ENCODE peak calls at places on chromosomes 1 and 21, in seven cellular contexts. B is GM12865, Y is choroid plexus epithelial cell, H is brain microvascular endothelial cell, K is tibial artery, T is BJ, L is AG10803. R is an unnamed sample.

GRCh38 chr1:14607295-14607694 is 8.8 kb downstream of the KAZN start:
- DNase-seq in B (no peak), Y (no peak), H (no peak), K (no peak), T (no peak), L (no peak), R (no peak)

GRCh38 chr1:3468236-3469103 is 14.0 kb downstream of the ARHGEF16 start:
- DNase-seq in B (no peak), Y (no peak), H (no peak), K (no peak), T (no peak), L (no peak), R (no peak)

GRCh38 chr21:43318841-43319781 is 107.8 kb downstream of the SIK1 start:
- DNase-seq in B (peak; percentile 57), Y (peak; percentile 26), H (peak; percentile 80), K (no peak), T (no peak), L (peak; percentile 54), R (no peak)

GRCh38 chr1:154155282-154155681 is 409 bp upstream of the NUP210L start:
- DNase-seq in B (no peak), Y (peak; percentile 87), H (peak; percentile 69), K (peak; percentile 71), T (no peak), L (peak; percentile 31), R (peak; percentile 68)

GRCh38 chr1:204250428-204251030 is 36.7 kb upstream of the GOLT1A start:
- DNase-seq in B (no peak), Y (peak; percentile 33), H (no peak), K (no peak), T (no peak), L (no peak), R (no peak)

GRCh38 chr1:28313710-28314510 is 14.9 kb upstream of the MED18 start:
- DNase-seq in B (no peak), Y (peak; percentile 88), H (peak; percentile 63), K (no peak), T (no peak), L (peak; percentile 44), R (peak; percentile 32)

GRCh38 chr1:31509124-31510072 is 66.9 kb upstream of the TINAGL1 start:
- DNase-seq in B (peak; percentile 74), Y (no peak), H (no peak), K (no peak), T (no peak), L (no peak), R (no peak)

GRCh38 chr1:47004004-47004403 is 19.5 kb upstream of the CYP4X1 start:
- DNase-seq in B (no peak), Y (no peak), H (no peak), K (no peak), T (no peak), L (no peak), R (no peak)

GRCh38 chr1:223512016-223512415 is 118.8 kb downstream of the CCDC185 start:
- DNase-seq in B (no peak), Y (no peak), H (no peak), K (peak; percentile 25), T (no peak), L (no peak), R (no peak)

GRCh38 chr1:111570781-111571181 is 48.8 kb upstream of the RAP1A start:
- DNase-seq in B (peak; percentile 65), Y (no peak), H (no peak), K (no peak), T (no peak), L (no peak), R (no peak)

GRCh38 chr1:224615861-224616760 is at the start of gene CNIH3:
- DNase-seq in B (no peak), Y (peak; percentile 36), H (no peak), K (no peak), T (no peak), L (peak; percentile 69), R (no peak)

GRCh38 chr1:40004857-40005256 is 35.7 kb upstream of the CAP1 start:
- DNase-seq in B (no peak), Y (peak; percentile 20), H (no peak), K (no peak), T (no peak), L (no peak), R (no peak)
- H3K4me3 ChIP-seq in B (no peak overlapping the region), Y (no peak overlapping the region), H (no peak overlapping the region), K (no peak overlapping the region), T (no peak overlapping the region), L (no peak overlapping the region), R (no peak overlapping the region)

GRCh38 chr1:160993544-160993943 is 27.4 kb downstream of the F11R start:
- DNase-seq in B (peak; percentile 29), Y (peak; percentile 88), H (peak; percentile 56), K (no peak), T (peak; percentile 35), L (peak; percentile 86), R (no peak)
- TF ChIP-seq CTCF in B (no peak), Y (peak; percentile 54), H (peak; percentile 48), K (no peak), T (peak; percentile 54), L (peak; percentile 63), R (peak; percentile 37)

GRCh38 chr1:187037973-187038553 is 209.3 kb downstream of the PLA2G4A start:
- DNase-seq in B (no peak), Y (no peak), H (no peak), K (no peak), T (no peak), L (no peak), R (no peak)

GRCh38 chr1:187033721-187034120 is 205.0 kb downstream of the PLA2G4A start:
- DNase-seq in B (no peak), Y (no peak), H (no peak), K (no peak), T (no peak), L (no peak), R (no peak)

GRCh38 chr1:187042538-187042937 is 213.8 kb downstream of the PLA2G4A start:
- DNase-seq in B (no peak), Y (no peak), H (no peak), K (no peak), T (no peak), L (no peak), R (peak; percentile 50)

GRCh38 chr1:187041104-187041503 is 212.4 kb downstream of the PLA2G4A start:
- DNase-seq in B (no peak), Y (no peak), H (no peak), K (no peak), T (no peak), L (no peak), R (no peak)

DNA sequence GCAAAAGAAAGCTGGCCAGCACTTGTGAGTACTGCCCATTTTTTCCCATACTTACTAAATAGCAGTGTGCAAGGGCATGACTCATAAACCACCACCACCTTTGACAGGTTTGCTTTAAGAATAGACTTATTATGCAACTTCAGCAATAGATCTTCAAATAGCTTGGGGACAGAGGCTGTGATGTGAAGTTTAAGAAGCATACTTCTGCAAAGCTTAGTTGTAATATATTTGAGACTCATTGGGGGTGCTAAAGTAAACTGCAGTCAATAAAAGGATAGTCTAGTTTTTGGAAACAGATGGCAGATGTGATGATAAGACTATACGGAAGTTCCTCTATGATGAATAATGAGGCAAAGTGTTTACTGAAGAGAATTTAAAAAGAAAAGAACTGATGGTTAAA is 210.0 kb downstream of the PLA2G4A start:
- DNase-seq in B (no peak), Y (peak; percentile 63), H (no peak), K (no peak), T (no peak), L (no peak), R (no peak)
- H3K4me3 ChIP-seq in B (no peak overlapping the region), Y (no peak overlapping the region), H (no peak overlapping the region), K (no peak overlapping the region), T (no peak overlapping the region), L (no peak overlapping the region), R (no peak overlapping the region)

DNA sequence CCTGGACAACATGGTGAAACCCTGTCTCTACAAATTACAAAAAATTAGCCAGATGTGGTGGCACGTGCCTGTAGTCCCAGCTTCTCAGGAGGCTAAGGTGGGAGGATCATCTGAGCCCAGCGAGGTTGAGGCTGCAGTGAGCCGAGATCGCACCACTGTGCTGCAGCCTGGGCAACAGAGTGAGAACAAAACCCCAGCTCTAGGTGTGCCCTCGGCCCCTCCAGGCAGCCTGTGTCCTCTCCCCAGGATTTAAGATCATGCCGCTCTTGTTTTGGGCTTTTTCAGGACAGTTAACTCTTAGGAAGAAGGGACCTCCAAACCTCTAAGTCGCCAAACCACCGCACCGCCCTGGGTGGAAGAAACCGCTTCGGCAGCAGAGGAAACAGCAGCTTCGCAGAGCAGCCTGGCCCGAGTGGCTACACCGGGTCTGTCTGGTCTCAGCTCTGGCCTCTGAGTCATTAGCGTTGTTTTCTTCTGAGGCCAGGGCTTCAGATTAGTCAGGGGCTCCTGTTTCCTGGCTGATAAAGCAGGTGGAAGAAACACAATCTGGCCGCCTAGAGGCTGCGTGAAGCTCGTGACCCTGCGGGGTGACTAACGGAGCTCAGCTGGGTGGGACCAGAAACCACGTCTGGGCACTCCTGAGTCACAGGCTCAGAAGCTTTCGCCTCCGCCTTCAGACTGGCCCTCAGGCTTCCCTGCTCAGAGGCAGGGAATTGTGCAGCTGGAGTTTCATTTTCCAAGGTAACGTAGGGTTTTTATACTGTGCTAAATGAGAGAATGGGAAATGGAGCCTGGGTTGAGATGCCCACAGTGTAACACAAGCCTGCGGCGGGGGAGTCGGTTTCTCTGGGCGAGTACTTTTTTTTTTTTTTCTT is 44.7 kb downstream of the CHAF1B start:
- DNase-seq in B (peak; percentile 88), Y (peak; percentile 99), H (peak; percentile 100), K (peak; percentile 91), T (peak; percentile 95), L (peak; percentile 95), R (no peak)
- TF ChIP-seq CTCF in B (peak; percentile 21), Y (peak; percentile 18), H (peak; percentile 36), K (peak; percentile 12), T (peak; percentile 18), L (peak; percentile 33), R (no peak)

GRCh38 chr1:62381831-62382505 is 54.9 kb upstream of the USP1 start:
- DNase-seq in B (no peak), Y (no peak), H (no peak), K (no peak), T (no peak), L (peak; percentile 29), R (no peak)
- H3K4me3 ChIP-seq in B (no peak overlapping the region), Y (no peak overlapping the region), H (no peak overlapping the region), K (no peak overlapping the region), T (no peak overlapping the region), L (no peak overlapping the region), R (no peak overlapping the region)

DNA sequence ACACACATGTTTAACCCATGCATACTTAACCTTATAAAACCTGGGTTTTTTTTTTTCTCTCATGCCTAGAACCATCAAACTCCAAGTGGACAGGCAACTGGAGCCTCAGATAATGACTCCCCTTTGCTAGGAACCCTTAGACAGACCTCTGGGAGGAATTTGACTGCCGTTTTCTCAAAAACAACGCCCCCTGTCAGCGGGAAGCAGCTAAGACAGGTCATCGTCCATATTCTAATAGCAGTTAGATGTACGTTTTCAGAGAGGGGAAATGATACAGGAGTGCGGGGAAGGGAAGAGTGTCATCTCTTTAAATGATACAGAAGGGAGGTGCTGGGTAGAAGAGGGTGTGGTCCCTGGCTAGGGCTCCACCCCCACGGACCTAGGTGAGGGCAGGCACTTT is 34.7 kb downstream of the LRRC3 start:
- DNase-seq in B (no peak), Y (no peak), H (no peak), K (no peak), T (no peak), L (no peak), R (no peak)
- TF ChIP-seq CTCF in B (no peak), Y (peak; percentile 10), H (peak; percentile 33), K (no peak), T (no peak), L (no peak), R (no peak)

DNA sequence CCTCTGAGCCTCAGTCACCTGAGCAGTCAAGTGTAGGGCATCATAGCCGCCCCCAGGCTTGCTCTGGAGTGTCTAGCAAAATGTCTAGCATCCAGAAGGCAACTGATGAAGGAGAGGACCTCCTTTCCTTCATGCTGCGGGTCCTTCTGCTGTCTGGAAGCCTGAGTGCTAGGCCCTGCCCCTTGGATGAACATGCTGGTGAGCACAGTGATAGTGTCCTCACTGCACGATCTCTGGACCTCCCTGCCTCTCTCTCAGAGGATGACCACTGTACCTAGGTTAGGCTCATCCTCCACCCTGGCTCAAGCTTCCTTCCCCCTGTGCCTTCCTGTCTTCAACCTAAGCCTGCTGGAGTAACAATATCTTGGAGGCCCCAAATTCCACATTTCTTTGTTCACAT is 128.6 kb downstream of the TENT5C start:
- DNase-seq in B (no peak), Y (no peak), H (no peak), K (no peak), T (no peak), L (no peak), R (no peak)
- H3K4me3 ChIP-seq in B (no peak overlapping the region), Y (no peak overlapping the region), H (no peak overlapping the region), K (no peak overlapping the region), T (no peak overlapping the region), L (no peak overlapping the region), R (no peak overlapping the region)

R was measured in LNCaP clone FGC.